ENCODE peak calls at places on chromosomes 16 and 17, in five cellular contexts. One of them, this sample, is unnamed.

GRCh38 chr17:11950771-11951519 is 46.3 kb downstream of the ZNF18 start:
- DNase-seq in left cardiac atrium: no peak
- DNase-seq in anterior cingulate cortex: no peak
- DNase-seq in fibroblast of the aortic adventitia: peak
- DNase-seq in amygdala: no peak
- DNase-seq in this sample: no peak

GRCh38 chr17:39755550-39756375 is 18.0 kb downstream of the GRB7 start:
- DNase-seq in left cardiac atrium: no peak
- DNase-seq in anterior cingulate cortex: no peak
- DNase-seq in amygdala: no peak
- DNase-seq in fibroblast of the aortic adventitia: no peak
- DNase-seq in this sample: no peak

GRCh38 chr16:29023279-29024278 is 38.7 kb downstream of the LAT start:
- DNase-seq in left cardiac atrium: no peak
- DNase-seq in anterior cingulate cortex: no peak
- DNase-seq in fibroblast of the aortic adventitia: no peak
- DNase-seq in amygdala: no peak
- DNase-seq in this sample: no peak

GRCh38 chr17:81566461-81567126 is 14.4 kb upstream of the FAAP100 start:
- DNase-seq in left cardiac atrium: peak
- DNase-seq in fibroblast of the aortic adventitia: peak
- DNase-seq in amygdala: no peak
- DNase-seq in anterior cingulate cortex: no peak
- DNase-seq in this sample: peak

GRCh38 chr17:27343972-27344607 is 50.2 kb downstream of the WSB1 start:
- DNase-seq in amygdala: no peak
- DNase-seq in fibroblast of the aortic adventitia: peak
- DNase-seq in anterior cingulate cortex: no peak
- DNase-seq in left cardiac atrium: no peak
- DNase-seq in this sample: peak

GRCh38 chr16:1823821-1824220 is 2.8 kb downstream of the HAGH start:
- DNase-seq in anterior cingulate cortex: peak
- DNase-seq in amygdala: peak
- DNase-seq in fibroblast of the aortic adventitia: peak
- DNase-seq in left cardiac atrium: no peak
- DNase-seq in this sample: peak

GRCh38 chr16:3963203-3963602 is 82.7 kb upstream of the CREBBP start:
- DNase-seq in left cardiac atrium: no peak
- DNase-seq in fibroblast of the aortic adventitia: no peak
- DNase-seq in amygdala: no peak
- DNase-seq in anterior cingulate cortex: no peak
- DNase-seq in this sample: no peak

GRCh38 chr17:76252040-76252954 is 12.0 kb upstream of the RNF157 start:
- DNase-seq in left cardiac atrium: peak
- DNase-seq in amygdala: no peak
- DNase-seq in anterior cingulate cortex: no peak
- DNase-seq in fibroblast of the aortic adventitia: peak
- DNase-seq in this sample: no peak

GRCh38 chr16:74449470-74449869 is 28.2 kb upstream of the CLEC18B start:
- DNase-seq in left cardiac atrium: no peak
- DNase-seq in fibroblast of the aortic adventitia: no peak
- DNase-seq in amygdala: no peak
- DNase-seq in anterior cingulate cortex: no peak
- DNase-seq in this sample: no peak

GRCh38 chr16:77376358-77376757 is 58.5 kb downstream of the ADAMTS18 start:
- DNase-seq in fibroblast of the aortic adventitia: no peak
- DNase-seq in amygdala: no peak
- DNase-seq in left cardiac atrium: no peak
- DNase-seq in anterior cingulate cortex: no peak
- DNase-seq in this sample: peak

GRCh38 chr16:32116080-32116479 is 137.0 kb upstream of the TP53TG3D start:
- DNase-seq in fibroblast of the aortic adventitia: no peak
- DNase-seq in amygdala: no peak
- DNase-seq in anterior cingulate cortex: no peak
- DNase-seq in left cardiac atrium: peak
- DNase-seq in this sample: no peak